ENCODE peak calls at places on chromosomes 12 and 14, in four cellular contexts. Z is fibroblast of pulmonary artery, K is endodermal cell, F is lower leg skin. O is an unnamed sample.

GRCh38 chr14:62031504-62031903 is 269.3 kb downstream of the SNAPC1 start:
- DNase-seq in Z (no peak), K (no peak), F (no peak), O (no peak)

GRCh38 chr14:68770553-68771286 is 22.1 kb downstream of the ZFP36L1 start:
- DNase-seq in Z (no peak), K (no peak), F (no peak), O (no peak)

GRCh38 chr12:122726056-122726558 is 4.5 kb downstream of the HCAR1 start:
- DNase-seq in Z (no peak), K (peak), F (no peak), O (peak)

GRCh38 chr12:57169046-57169795 is 21.8 kb upstream of the LRP1-AS start:
- DNase-seq in Z (no peak), K (no peak), F (no peak), O (no peak)

GRCh38 chr12:89994901-89995300 is 286.3 kb upstream of the ATP2B1 start:
- DNase-seq in Z (no peak), K (no peak), F (no peak), O (no peak)

GRCh38 chr14:71554959-71555612 is 377.1 kb upstream of the RGS6 start:
- DNase-seq in Z (no peak), K (no peak), F (no peak), O (no peak)

GRCh38 chr12:26029741-26030033 is 71.2 kb downstream of the RASSF8 start:
- DNase-seq in Z (no peak), K (no peak), F (no peak), O (no peak)

GRCh38 chr12:104974626-104975290 is 11.4 kb upstream of the NOPCHAP1 start:
- DNase-seq in Z (no peak), K (no peak), F (no peak), O (no peak)

GRCh38 chr12:1692895-1693294 is 2.0 kb downstream of the ADIPOR2 start:
- DNase-seq in Z (no peak), K (no peak), F (no peak), O (no peak)

GRCh38 chr12:53045646-53046045 is 4.2 kb upstream of the TNS2 start:
- DNase-seq in Z (no peak), K (peak), F (peak), O (no peak)

GRCh38 chr14:63952933-63953437 is 100.2 kb downstream of the SYNE2 start:
- DNase-seq in Z (peak), K (no peak), F (no peak), O (no peak)

GRCh38 chr12:105773501-105773900 is 365.3 kb downstream of the NUAK1 start:
- DNase-seq in Z (no peak), K (no peak), F (no peak), O (no peak)

GRCh38 chr14:73227812-73228781 is 9.2 kb upstream of the PAPLN start:
- DNase-seq in Z (peak), K (no peak), F (peak), O (peak)
- H3K4me3 ChIP-seq in Z (peak), K (no peak), F (no peak), O (no peak)

GRCh38 chr14:86938356-86938755 is 1054.6 kb downstream of the GALC start:
- DNase-seq in Z (no peak), K (no peak), F (no peak), O (no peak)
- H3K4me3 ChIP-seq in Z (no peak), K (no peak), F (no peak), O (no peak)

GRCh38 chr14:92923744-92924103 is 774 bp downstream of the CHGA start:
- DNase-seq in Z (no peak), K (no peak), F (no peak), O (no peak)
- H3K4me3 ChIP-seq in Z (no peak), K (peak), F (no peak), O (no peak)

GRCh38 chr14:77989441-77989891 is 180.7 kb upstream of the NRXN3 start:
- DNase-seq in Z (no peak), K (peak), F (no peak), O (no peak)
- H3K4me3 ChIP-seq in Z (no peak), K (no peak), F (no peak), O (no peak)

O was measured in astrocyte of the spinal cord.